ENCODE peak calls at places on chromosome X, in five cellular contexts. One of them, this sample, is unnamed.
A peak's percentile ranks its signal among the peaks of the same experiment; 100 is the strongest.

GRCh38 chrX:371907-372306 is 14.8 kb downstream of the PPP2R3B start:
- DNase-seq in ovary: no peak
- DNase-seq in Peyer's patch: no peak
- DNase-seq in CD8-positive, alpha-beta memory T cell: no peak
- DNase-seq in breast epithelium: no peak
- DNase-seq in this sample: no peak

GRCh38 chrX:110061138-110061537 is 58.2 kb downstream of the TMEM164 start:
- DNase-seq in Peyer's patch: no peak
- DNase-seq in ovary: no peak
- DNase-seq in CD8-positive, alpha-beta memory T cell: no peak
- DNase-seq in breast epithelium: no peak
- DNase-seq in this sample: no peak

GRCh38 chrX:53263597-53264094 is 17.7 kb downstream of the IQSEC2 start:
- DNase-seq in breast epithelium: no peak
- DNase-seq in Peyer's patch: no peak
- DNase-seq in ovary: no peak
- DNase-seq in CD8-positive, alpha-beta memory T cell: no peak
- DNase-seq in this sample: no peak

GRCh38 chrX:140715787-140716186 is 6.2 kb downstream of the LINC00632 start:
- DNase-seq in ovary: no peak
- DNase-seq in CD8-positive, alpha-beta memory T cell: no peak
- DNase-seq in breast epithelium: no peak
- DNase-seq in Peyer's patch: no peak
- DNase-seq in this sample: no peak

GRCh38 chrX:56530011-56530410 is 33.4 kb upstream of the UBQLN2 start:
- DNase-seq in breast epithelium: no peak
- DNase-seq in Peyer's patch: no peak
- DNase-seq in CD8-positive, alpha-beta memory T cell: no peak
- DNase-seq in ovary: no peak
- DNase-seq in this sample: no peak

GRCh38 chrX:134661295-134661694 is 3.0 kb upstream of the PLAC1 start:
- DNase-seq in breast epithelium: no peak
- DNase-seq in CD8-positive, alpha-beta memory T cell: no peak
- DNase-seq in ovary: no peak
- DNase-seq in Peyer's patch: no peak
- DNase-seq in this sample: no peak

GRCh38 chrX:1597345-1598020 is 6.1 kb downstream of the AKAP17A start:
- DNase-seq in CD8-positive, alpha-beta memory T cell: no peak
- DNase-seq in ovary: no peak
- DNase-seq in breast epithelium: no peak
- DNase-seq in Peyer's patch: no peak
- DNase-seq in this sample: no peak

GRCh38 chrX:13131511-13132137 is 87.2 kb upstream of the FAM9C start:
- DNase-seq in breast epithelium: no peak
- DNase-seq in CD8-positive, alpha-beta memory T cell: peak; percentile 3
- DNase-seq in ovary: no peak
- DNase-seq in Peyer's patch: no peak
- DNase-seq in this sample: no peak

GRCh38 chrX:10619311-10620015 is 922 bp downstream of the MID1 start:
- DNase-seq in Peyer's patch: no peak
- DNase-seq in breast epithelium: no peak
- DNase-seq in CD8-positive, alpha-beta memory T cell: no peak
- DNase-seq in ovary: no peak
- DNase-seq in this sample: no peak

GRCh38 chrX:41369152-41369551 is 35.2 kb downstream of the DDX3X start:
- DNase-seq in ovary: no peak
- DNase-seq in Peyer's patch: no peak
- DNase-seq in breast epithelium: no peak
- DNase-seq in CD8-positive, alpha-beta memory T cell: no peak
- DNase-seq in this sample: no peak

GRCh38 chrX:122943918-122944317 is 240.2 kb upstream of the GRIA3 start:
- DNase-seq in CD8-positive, alpha-beta memory T cell: no peak
- DNase-seq in Peyer's patch: no peak
- DNase-seq in ovary: no peak
- DNase-seq in breast epithelium: no peak
- DNase-seq in this sample: no peak

GRCh38 chrX:143642426-143642825 is 6.5 kb upstream of the SLITRK4 start:
- DNase-seq in ovary: no peak
- DNase-seq in Peyer's patch: no peak
- DNase-seq in breast epithelium: no peak
- DNase-seq in CD8-positive, alpha-beta memory T cell: no peak
- DNase-seq in this sample: no peak

GRCh38 chrX:1060562-1060960 is 151.9 kb downstream of the CRLF2 start:
- DNase-seq in breast epithelium: no peak
- DNase-seq in CD8-positive, alpha-beta memory T cell: no peak
- DNase-seq in Peyer's patch: no peak
- DNase-seq in ovary: no peak
- DNase-seq in this sample: no peak

GRCh38 chrX:110097920-110098319 is 95.0 kb downstream of the TMEM164 start:
- DNase-seq in CD8-positive, alpha-beta memory T cell: no peak
- DNase-seq in Peyer's patch: no peak
- DNase-seq in ovary: no peak
- DNase-seq in breast epithelium: no peak
- DNase-seq in this sample: no peak

GRCh38 chrX:11665144-11666040 is at the start of gene ARHGAP6:
- DNase-seq in CD8-positive, alpha-beta memory T cell: no peak
- DNase-seq in ovary: peak; percentile 62
- DNase-seq in Peyer's patch: no peak
- DNase-seq in breast epithelium: no peak
- DNase-seq in this sample: no peak

GRCh38 chrX:136147320-136147901 is at the start of gene FHL1:
- DNase-seq in CD8-positive, alpha-beta memory T cell: peak; percentile 57
- DNase-seq in breast epithelium: no peak
- DNase-seq in Peyer's patch: peak; percentile 36
- DNase-seq in ovary: peak; percentile 75
- DNase-seq in this sample: peak; percentile 48

GRCh38 chrX:71618303-71618721 is at the start of gene CXCR3:
- DNase-seq in ovary: no peak
- DNase-seq in breast epithelium: no peak
- DNase-seq in CD8-positive, alpha-beta memory T cell: peak; percentile 43
- DNase-seq in Peyer's patch: peak; percentile 64
- DNase-seq in this sample: peak; percentile 47

GRCh38 chrX:94107981-94108380 is 434.0 kb downstream of the FAM133A start:
- DNase-seq in breast epithelium: no peak
- DNase-seq in Peyer's patch: no peak
- DNase-seq in ovary: no peak
- DNase-seq in CD8-positive, alpha-beta memory T cell: no peak
- DNase-seq in this sample: no peak

DNA sequence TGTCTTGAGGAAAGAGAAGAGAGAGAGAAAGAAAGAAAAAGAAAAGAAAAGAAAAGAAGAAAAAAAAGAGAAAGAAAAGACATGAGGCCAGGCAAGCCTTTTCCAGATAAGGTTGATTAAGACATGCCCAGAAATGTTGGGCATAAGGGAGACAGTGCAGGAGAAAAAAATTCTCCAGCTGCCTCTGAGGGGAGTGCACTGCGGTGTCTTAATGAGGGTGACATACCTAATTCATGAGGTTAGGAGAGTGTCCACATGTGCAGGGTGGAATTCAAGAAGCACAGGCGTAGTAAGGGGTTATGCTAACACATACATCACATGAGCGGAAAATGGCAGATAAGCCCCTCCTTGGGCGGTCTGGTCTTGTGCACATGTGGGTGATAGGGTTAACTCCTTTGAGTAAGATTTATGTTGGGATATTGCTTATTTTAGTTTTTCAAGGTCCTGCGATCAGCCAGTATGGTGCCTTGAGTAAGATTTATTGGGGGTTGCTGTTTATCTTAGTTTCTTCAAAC is 122.4 kb downstream of the PHKA2 start:
- DNase-seq in breast epithelium: no peak
- DNase-seq in ovary: no peak
- DNase-seq in Peyer's patch: no peak
- DNase-seq in CD8-positive, alpha-beta memory T cell: no peak
- DNase-seq in this sample: no peak
- H3K9me3 ChIP-seq in breast epithelium: no peaks in the 10 kb centered on the region
- H3K9me3 ChIP-seq in ovary: no peaks in the 10 kb centered on the region
- H3K9me3 ChIP-seq in Peyer's patch: no peaks in the 10 kb centered on the region
- H3K9me3 ChIP-seq in CD8-positive, alpha-beta memory T cell: no peaks in the 10 kb centered on the region
- H3K9me3 ChIP-seq in this sample: no peaks in the 10 kb centered on the region

GRCh38 chrX:44904542-44905115 is 31.6 kb downstream of the KDM6A start:
- DNase-seq in ovary: no peak
- DNase-seq in CD8-positive, alpha-beta memory T cell: no peak
- DNase-seq in breast epithelium: no peak
- DNase-seq in Peyer's patch: no peak
- DNase-seq in this sample: no peak

GRCh38 chrX:44908198-44908597 is 35.2 kb downstream of the KDM6A start:
- DNase-seq in ovary: no peak
- DNase-seq in Peyer's patch: no peak
- DNase-seq in CD8-positive, alpha-beta memory T cell: no peak
- DNase-seq in breast epithelium: no peak
- DNase-seq in this sample: no peak

GRCh38 chrX:44906041-44906440 is 33.1 kb downstream of the KDM6A start:
- DNase-seq in breast epithelium: no peak
- DNase-seq in Peyer's patch: peak; percentile 50
- DNase-seq in CD8-positive, alpha-beta memory T cell: no peak
- DNase-seq in ovary: no peak
- DNase-seq in this sample: no peak

GRCh38 chrX:44906542-44906941 is 33.6 kb downstream of the KDM6A start:
- DNase-seq in breast epithelium: no peak
- DNase-seq in ovary: no peak
- DNase-seq in CD8-positive, alpha-beta memory T cell: no peak
- DNase-seq in Peyer's patch: no peak
- DNase-seq in this sample: no peak

GRCh38 chrX:44908838-44909237 is 35.9 kb downstream of the KDM6A start:
- DNase-seq in ovary: no peak
- DNase-seq in breast epithelium: no peak
- DNase-seq in Peyer's patch: no peak
- DNase-seq in CD8-positive, alpha-beta memory T cell: no peak
- DNase-seq in this sample: no peak
- H3K9me3 ChIP-seq in ovary: no peaks in the 10 kb centered on the region
- H3K9me3 ChIP-seq in breast epithelium: no peaks in the 10 kb centered on the region
- H3K9me3 ChIP-seq in Peyer's patch: no peaks in the 10 kb centered on the region
- H3K9me3 ChIP-seq in CD8-positive, alpha-beta memory T cell: no peaks in the 10 kb centered on the region
- H3K9me3 ChIP-seq in this sample: no peaks in the 10 kb centered on the region

GRCh38 chrX:81875800-81876199 is 673.9 kb downstream of the SH3BGRL start:
- DNase-seq in ovary: no peak
- DNase-seq in breast epithelium: no peak
- DNase-seq in CD8-positive, alpha-beta memory T cell: no peak
- DNase-seq in Peyer's patch: no peak
- DNase-seq in this sample: no peak

GRCh38 chrX:81874807-81875206 is 672.9 kb downstream of the SH3BGRL start:
- DNase-seq in CD8-positive, alpha-beta memory T cell: no peak
- DNase-seq in ovary: no peak
- DNase-seq in breast epithelium: no peak
- DNase-seq in Peyer's patch: no peak
- DNase-seq in this sample: no peak

GRCh38 chrX:81876437-81876836 is 674.5 kb downstream of the SH3BGRL start:
- DNase-seq in Peyer's patch: no peak
- DNase-seq in ovary: no peak
- DNase-seq in CD8-positive, alpha-beta memory T cell: no peak
- DNase-seq in breast epithelium: no peak
- DNase-seq in this sample: no peak
- H3K9me3 ChIP-seq in Peyer's patch: no peaks in the 10 kb centered on the region
- H3K9me3 ChIP-seq in ovary: no peaks in the 10 kb centered on the region
- H3K9me3 ChIP-seq in CD8-positive, alpha-beta memory T cell: no peaks in the 10 kb centered on the region
- H3K9me3 ChIP-seq in breast epithelium: peaks cover 41% of the 10 kb centered on the region
- H3K9me3 ChIP-seq in this sample: no peaks in the 10 kb centered on the region

GRCh38 chrX:44224760-44225159 is 118.7 kb downstream of the EFHC2 start:
- DNase-seq in ovary: no peak
- DNase-seq in CD8-positive, alpha-beta memory T cell: no peak
- DNase-seq in Peyer's patch: no peak
- DNase-seq in breast epithelium: no peak
- DNase-seq in this sample: no peak

GRCh38 chrX:44225667-44226066 is 117.8 kb downstream of the EFHC2 start:
- DNase-seq in ovary: no peak
- DNase-seq in breast epithelium: no peak
- DNase-seq in CD8-positive, alpha-beta memory T cell: no peak
- DNase-seq in Peyer's patch: no peak
- DNase-seq in this sample: no peak

GRCh38 chrX:44232100-44232499 is 111.4 kb downstream of the EFHC2 start:
- DNase-seq in CD8-positive, alpha-beta memory T cell: no peak
- DNase-seq in breast epithelium: no peak
- DNase-seq in Peyer's patch: no peak
- DNase-seq in ovary: no peak
- DNase-seq in this sample: no peak

GRCh38 chrX:44228621-44229020 is 114.9 kb downstream of the EFHC2 start:
- DNase-seq in CD8-positive, alpha-beta memory T cell: no peak
- DNase-seq in Peyer's patch: no peak
- DNase-seq in breast epithelium: no peak
- DNase-seq in ovary: no peak
- DNase-seq in this sample: no peak

GRCh38 chrX:44227981-44228380 is 115.5 kb downstream of the EFHC2 start:
- DNase-seq in breast epithelium: no peak
- DNase-seq in ovary: no peak
- DNase-seq in Peyer's patch: no peak
- DNase-seq in CD8-positive, alpha-beta memory T cell: no peak
- DNase-seq in this sample: no peak
- H3K9me3 ChIP-seq in breast epithelium: no peaks in the 10 kb centered on the region
- H3K9me3 ChIP-seq in ovary: no peaks in the 10 kb centered on the region
- H3K9me3 ChIP-seq in Peyer's patch: no peaks in the 10 kb centered on the region
- H3K9me3 ChIP-seq in CD8-positive, alpha-beta memory T cell: no peaks in the 10 kb centered on the region
- H3K9me3 ChIP-seq in this sample: no peaks in the 10 kb centered on the region

DNA sequence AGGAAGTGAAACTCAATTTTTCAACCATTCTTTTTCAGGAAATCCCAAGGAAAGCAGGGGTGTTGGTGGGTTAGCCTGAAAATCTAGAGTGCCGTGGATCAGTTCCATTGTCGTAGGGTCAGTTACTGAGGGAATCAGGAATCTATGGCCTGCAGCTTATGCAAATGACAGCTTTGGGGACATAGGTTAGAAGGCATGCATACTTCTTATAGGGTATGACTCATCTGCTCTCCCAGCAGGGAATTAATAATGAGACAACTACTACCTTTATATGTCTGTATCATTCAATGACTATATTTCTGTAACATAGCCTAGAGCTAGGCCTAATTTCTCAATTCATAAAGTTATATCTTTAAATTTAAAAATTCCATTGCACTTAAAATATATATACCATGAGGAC is 36.6 kb downstream of the ZNF41 start:
- DNase-seq in Peyer's patch: no peak
- DNase-seq in breast epithelium: no peak
- DNase-seq in ovary: no peak
- DNase-seq in CD8-positive, alpha-beta memory T cell: no peak
- DNase-seq in this sample: no peak
- H3K9me3 ChIP-seq in Peyer's patch: no peaks in the 10 kb centered on the region
- H3K9me3 ChIP-seq in breast epithelium: peaks cover 73% of the 10 kb centered on the region
- H3K9me3 ChIP-seq in ovary: peaks cover 6% of the 10 kb centered on the region
- H3K9me3 ChIP-seq in CD8-positive, alpha-beta memory T cell: peaks cover 21% of the 10 kb centered on the region
- H3K9me3 ChIP-seq in this sample: peaks cover 12% of the 10 kb centered on the region

GRCh38 chrX:77749695-77750094 is 36.3 kb downstream of the ATRX start:
- DNase-seq in ovary: no peak
- DNase-seq in Peyer's patch: no peak
- DNase-seq in breast epithelium: no peak
- DNase-seq in CD8-positive, alpha-beta memory T cell: no peak
- DNase-seq in this sample: no peak

GRCh38 chrX:77755561-77755960 is 30.5 kb downstream of the ATRX start:
- DNase-seq in Peyer's patch: no peak
- DNase-seq in CD8-positive, alpha-beta memory T cell: no peak
- DNase-seq in ovary: no peak
- DNase-seq in breast epithelium: no peak
- DNase-seq in this sample: no peak
- H3K9me3 ChIP-seq in Peyer's patch: no peaks in the 10 kb centered on the region
- H3K9me3 ChIP-seq in CD8-positive, alpha-beta memory T cell: no peaks in the 10 kb centered on the region
- H3K9me3 ChIP-seq in ovary: no peaks in the 10 kb centered on the region
- H3K9me3 ChIP-seq in breast epithelium: peaks cover 6% of the 10 kb centered on the region
- H3K9me3 ChIP-seq in this sample: no peaks in the 10 kb centered on the region

GRCh38 chrX:47976254-47977151 is 27.3 kb downstream of the ZNF182 start:
- DNase-seq in breast epithelium: no peak
- DNase-seq in ovary: no peak
- DNase-seq in Peyer's patch: no peak
- DNase-seq in CD8-positive, alpha-beta memory T cell: no peak
- DNase-seq in this sample: no peak
- H3K9me3 ChIP-seq in breast epithelium: peaks cover 97% of the 10 kb centered on the region
- H3K9me3 ChIP-seq in ovary: peaks cover 8% of the 10 kb centered on the region
- H3K9me3 ChIP-seq in Peyer's patch: peaks cover 27% of the 10 kb centered on the region
- H3K9me3 ChIP-seq in CD8-positive, alpha-beta memory T cell: peaks cover 49% of the 10 kb centered on the region
- H3K9me3 ChIP-seq in this sample: peaks cover 35% of the 10 kb centered on the region

This sample was measured in effector memory CD4-positive, alpha-beta T cell.